ENCODE peak calls at places on chromosomes 16 and 17, in six cellular contexts. F is K562, I is H1, J is HCT116, U is HepG2, Z is GM12878. A is an unnamed sample.

GRCh38 chr16:63061319-63061718 is 1025.1 kb upstream of the CDH8 start:
- DNase-seq in F (no peak), Z (no peak), U (no peak), I (peak), J (no peak), A (no peak)

GRCh38 chr16:79772028-79772427 is 171.5 kb upstream of the MAF start:
- DNase-seq in I (no peak), F (no peak), U (no peak), J (no peak), Z (no peak), A (no peak)

GRCh38 chr16:86505185-86505898 is 5.0 kb upstream of the FOXF1 start:
- DNase-seq in Z (no peak), J (no peak), I (peak), F (no peak), U (no peak), A (no peak)

GRCh38 chr17:65381160-65381559 is 180.3 kb downstream of the AXIN2 start:
- DNase-seq in U (no peak), I (no peak), Z (no peak), J (no peak), F (no peak), A (no peak)

GRCh38 chr17:11705111-11705510 is 106.8 kb downstream of the DNAH9 start:
- DNase-seq in Z (no peak), F (no peak), J (no peak), I (no peak), U (peak), A (no peak)

GRCh38 chr17:30405161-30405560 is 26.4 kb downstream of the CPD start:
- DNase-seq in U (peak), J (peak), I (no peak), F (no peak), Z (no peak), A (no peak)

GRCh38 chr17:57125866-57126265 is 40.8 kb downstream of the AKAP1 start:
- DNase-seq in I (no peak), Z (no peak), U (no peak), F (no peak), J (no peak), A (no peak)

GRCh38 chr17:64599187-64599676 is 62.9 kb downstream of the SMURF2 start:
- DNase-seq in F (peak), U (no peak), I (no peak), J (no peak), Z (no peak), A (no peak)

GRCh38 chr17:61389670-61390478 is 9.8 kb upstream of the TBX2 start:
- DNase-seq in Z (no peak), J (no peak), I (peak), F (peak), U (no peak), A (no peak)

GRCh38 chr16:19014456-19014855 is 30.7 kb downstream of the TMC7 start:
- DNase-seq in Z (no peak), U (peak), I (no peak), F (no peak), J (no peak), A (no peak)

GRCh38 chr17:59769891-59770290 is 62.4 kb downstream of the VMP1 start:
- DNase-seq in F (no peak), U (no peak), Z (no peak), I (no peak), J (no peak), A (no peak)

GRCh38 chr17:60893475-60893874 is 215.8 kb downstream of the BCAS3 start:
- DNase-seq in U (no peak), I (no peak), Z (no peak), F (no peak), J (no peak), A (no peak)

GRCh38 chr16:2190659-2191445 is 5.6 kb downstream of the CASKIN1 start:
- DNase-seq in I (no peak), U (peak), F (no peak), Z (no peak), J (no peak), A (no peak)

GRCh38 chr16:4666537-4667202 is 26.7 kb upstream of the NUDT16L1 start:
- DNase-seq in Z (no peak), F (no peak), I (no peak), J (no peak), U (no peak), A (no peak)

GRCh38 chr17:76384222-76384986 is at the start of gene SPHK1:
- DNase-seq in U (peak), I (peak), Z (no peak), F (peak), J (peak), A (no peak)

GRCh38 chr17:76878568-76878967 is 10.4 kb downstream of the MGAT5B start:
- DNase-seq in Z (no peak), F (no peak), I (no peak), J (no peak), U (no peak), A (no peak)

GRCh38 chr16:65065031-65065430 is 56.8 kb downstream of the CDH11 start:
- DNase-seq in J (no peak), Z (no peak), I (no peak), U (no peak), F (no peak), A (no peak)

GRCh38 chr16:964696-965395 is 5.9 kb downstream of the LMF1 start:
- DNase-seq in Z (no peak), F (no peak), J (no peak), I (no peak), U (no peak), A (no peak)

GRCh38 chr16:71348262-71349085 is 10.0 kb upstream of the CALB2 start:
- DNase-seq in Z (no peak), I (no peak), U (no peak), F (no peak), J (no peak), A (no peak)

GRCh38 chr17:58337600-58338453 is 9.2 kb upstream of the TSPOAP1 start:
- DNase-seq in F (peak), U (peak), J (no peak), I (peak), Z (peak), A (peak)

GRCh38 chr17:58336456-58337094 is 8.0 kb upstream of the TSPOAP1 start:
- DNase-seq in F (no peak), U (no peak), J (no peak), Z (no peak), I (no peak), A (no peak)

GRCh38 chr17:58338454-58338841 is 9.9 kb upstream of the TSPOAP1 start:
- DNase-seq in F (no peak), J (no peak), U (no peak), I (no peak), Z (no peak), A (no peak)

GRCh38 chr17:58335779-58336455 is 7.3 kb upstream of the TSPOAP1 start:
- DNase-seq in I (no peak), Z (peak), F (no peak), J (no peak), U (peak), A (no peak)

DNA sequence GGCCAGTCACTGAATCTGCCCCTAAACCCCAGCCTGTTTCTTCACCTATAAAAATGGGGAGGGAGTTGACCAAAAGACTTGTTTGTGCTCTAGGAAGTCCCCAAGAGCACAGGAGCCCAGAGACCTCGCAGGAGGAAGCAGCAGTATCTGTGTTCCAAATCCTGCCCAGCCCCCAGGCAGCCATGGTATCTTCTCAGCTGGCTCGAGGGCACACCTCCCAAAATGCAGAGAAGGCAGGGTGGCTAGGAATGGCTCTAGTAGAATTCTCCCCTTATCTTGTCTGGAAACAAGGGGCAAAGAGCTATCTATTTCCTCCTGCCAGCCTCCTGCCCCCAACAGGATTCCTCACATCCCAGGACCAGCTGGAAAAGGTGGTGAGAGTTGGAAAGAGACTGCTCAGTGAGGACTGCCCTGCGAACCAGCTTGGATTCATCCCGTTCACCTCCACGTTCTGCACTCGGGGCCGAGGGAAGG is 8.6 kb upstream of the TSPOAP1 start:
- DNase-seq in J (no peak), Z (no peak), F (no peak), U (no peak), I (no peak), A (no peak)
- TF ChIP-seq ZNF274 in J (no peak), Z (no peak), F (no peak), U (no peak), I (no peak), A (no peak)

DNA sequence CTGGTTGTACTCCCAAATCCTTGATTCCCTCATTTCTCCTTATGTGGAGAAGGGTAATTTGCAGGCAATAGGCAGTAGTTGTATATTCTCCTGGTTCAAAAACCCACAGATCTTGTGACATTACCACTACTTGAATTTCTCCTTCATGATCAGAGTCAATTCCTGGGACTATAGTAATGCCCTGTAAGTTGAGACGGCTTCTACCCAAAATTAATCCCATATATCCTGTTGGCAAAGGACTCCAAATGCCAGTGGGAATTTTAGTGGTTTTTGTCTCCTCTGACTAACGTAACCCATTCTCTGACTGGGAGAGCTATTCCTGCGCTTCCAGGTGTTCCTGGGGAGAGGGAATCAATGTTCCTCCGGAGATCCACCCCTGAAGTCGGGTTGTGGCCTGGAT is 11.6 kb upstream of the ZNF689 start:
- DNase-seq in Z (no peak), F (no peak), U (no peak), I (no peak), J (no peak), A (no peak)
- TF ChIP-seq ZNF274 in Z (no peak), F (no peak), U (no peak), I (no peak), J (no peak), A (no peak)

GRCh38 chr17:45228121-45228941 is 6.6 kb downstream of the FMNL1 start:
- DNase-seq in Z (no peak), I (no peak), F (no peak), U (no peak), J (no peak), A (no peak)

GRCh38 chr17:45228985-45229517 is 7.4 kb downstream of the FMNL1 start:
- DNase-seq in Z (peak), F (peak), I (no peak), U (peak), J (no peak), A (no peak)

GRCh38 chr17:45227101-45227591 is 5.5 kb downstream of the FMNL1 start:
- DNase-seq in Z (peak), U (no peak), I (no peak), F (no peak), J (no peak), A (no peak)

GRCh38 chr17:45226620-45227019 is 4.9 kb downstream of the FMNL1 start:
- DNase-seq in Z (no peak), F (no peak), I (no peak), J (no peak), U (no peak), A (no peak)

GRCh38 chr17:45227631-45228120 is 6.0 kb downstream of the FMNL1 start:
- DNase-seq in F (no peak), U (no peak), J (no peak), Z (no peak), I (no peak), A (no peak)
- TF ChIP-seq ZNF274 in F (no peak), U (no peak), J (no peak), Z (no peak), I (no peak), A (no peak)

DNA sequence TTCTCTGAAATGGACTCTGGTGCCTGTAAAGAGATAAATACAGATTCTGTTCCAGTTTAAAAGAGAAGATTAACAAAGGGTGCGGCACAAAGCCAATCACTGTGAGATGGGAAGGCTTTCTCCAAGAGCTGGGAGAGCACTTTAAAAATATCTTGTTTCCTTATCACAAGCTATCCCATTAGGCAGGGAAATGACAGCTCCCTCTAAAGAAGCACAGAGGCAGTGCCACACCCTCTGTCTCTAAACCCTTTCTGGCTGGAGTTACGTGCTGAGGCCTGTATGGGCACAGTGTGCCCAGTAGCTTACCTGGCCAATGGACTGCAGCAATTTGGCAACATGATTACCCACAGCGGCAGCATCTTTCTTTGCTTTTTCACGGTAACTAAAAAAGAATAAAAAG is 9.0 kb upstream of the TERB1 start:
- DNase-seq in F (no peak), I (no peak), U (no peak), J (no peak), Z (no peak), A (no peak)
- TF ChIP-seq ZNF274 in F (no peak), I (no peak), U (no peak), J (no peak), Z (no peak), A (no peak)

DNA sequence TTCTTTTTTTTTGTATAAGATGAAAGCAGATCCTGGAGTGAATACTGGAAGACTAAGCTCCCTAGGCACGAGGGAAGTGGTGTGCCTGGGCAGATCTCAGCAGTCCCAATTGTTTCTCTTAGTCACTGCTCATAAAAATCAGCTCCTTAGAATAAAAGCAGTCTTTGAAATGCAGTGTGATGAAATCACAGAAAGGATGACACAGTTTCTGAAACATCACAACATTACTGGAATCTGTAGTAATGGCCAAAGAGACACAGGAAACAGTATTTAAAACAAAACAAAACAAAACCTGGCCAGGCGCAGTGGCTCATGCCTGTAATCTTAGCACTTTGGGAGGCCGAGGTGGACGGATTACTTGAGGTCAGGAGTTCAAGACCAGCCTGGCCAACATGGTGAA is 34.7 kb upstream of the ZFHX3 start:
- DNase-seq in Z (no peak), U (peak), J (no peak), I (no peak), F (no peak), A (no peak)
- TF ChIP-seq ZNF274 in Z (no peak), U (no peak), J (no peak), I (no peak), F (no peak), A (no peak)

GRCh38 chr16:67945392-67945933 is 1.5 kb upstream of the LCAT start:
- DNase-seq in F (no peak), J (no peak), I (no peak), Z (no peak), U (no peak), A (no peak)
- TF ChIP-seq ZNF274 in F (no peak), J (no peak), I (no peak), Z (no peak), U (no peak), A (no peak)

DNA sequence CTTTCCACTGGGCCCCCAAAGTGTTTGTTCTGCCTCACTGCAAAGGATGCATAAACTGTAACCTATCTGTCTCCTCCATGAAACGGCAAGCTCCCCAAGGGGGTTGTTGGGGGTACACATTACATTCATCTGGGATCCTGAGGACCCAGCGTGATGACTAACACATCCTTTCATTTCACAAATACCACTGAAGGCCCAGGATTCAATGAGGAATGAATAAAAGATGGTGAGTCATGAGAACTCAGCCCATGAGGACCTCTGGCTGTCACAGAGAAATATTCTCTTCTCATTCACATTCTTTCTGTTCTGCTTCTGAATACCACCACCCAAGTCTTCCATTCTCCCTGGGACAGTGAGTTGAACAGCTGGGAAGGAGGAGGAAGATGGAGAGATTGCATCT is 149.8 kb downstream of the RBFOX3 start:
- DNase-seq in Z (no peak), F (no peak), J (no peak), U (no peak), I (no peak), A (no peak)
- TF ChIP-seq ZNF274 in Z (no peak), F (no peak), J (no peak), U (no peak), I (no peak), A (no peak)

GRCh38 chr17:18219016-18219415 is 6.4 kb upstream of the LLGL1 start:
- DNase-seq in I (no peak), Z (no peak), U (no peak), F (no peak), J (no peak), A (no peak)
- TF ChIP-seq ZNF274 in I (no peak), Z (no peak), U (no peak), F (no peak), J (no peak), A (no peak)

A was measured in NT2/D1.